ENCODE peak calls at places on chromosome 14, in seven cellular contexts. One of them, this sample, is unnamed.

GRCh38 chr14:56351861-56352260 is 227.7 kb upstream of the TMEM260 start:
- DNase-seq in CD8-positive, alpha-beta T cell: no peak
- DNase-seq in heart right ventricle: no peak
- DNase-seq in epithelial cell of proximal tubule: no peak
- DNase-seq in stomach: no peak
- DNase-seq in tibial nerve: no peak
- DNase-seq in nephron progenitor cell: no peak
- DNase-seq in this sample: no peak

GRCh38 chr14:101284711-101285110 is 276.6 kb upstream of the DIO3 start:
- DNase-seq in CD8-positive, alpha-beta T cell: no peak
- DNase-seq in heart right ventricle: no peak
- DNase-seq in epithelial cell of proximal tubule: no peak
- DNase-seq in stomach: no peak
- DNase-seq in tibial nerve: no peak
- DNase-seq in nephron progenitor cell: no peak
- DNase-seq in this sample: no peak

GRCh38 chr14:67417633-67418032 is 5.7 kb upstream of the PLEK2 start:
- DNase-seq in CD8-positive, alpha-beta T cell: no peak
- DNase-seq in heart right ventricle: no peak
- DNase-seq in epithelial cell of proximal tubule: no peak
- DNase-seq in stomach: no peak
- DNase-seq in tibial nerve: no peak
- DNase-seq in nephron progenitor cell: no peak
- DNase-seq in this sample: no peak

GRCh38 chr14:32414808-32415255 is 85.7 kb downstream of the AKAP6 start:
- DNase-seq in CD8-positive, alpha-beta T cell: no peak
- DNase-seq in heart right ventricle: no peak
- DNase-seq in epithelial cell of proximal tubule: no peak
- DNase-seq in stomach: no peak
- DNase-seq in tibial nerve: no peak
- DNase-seq in nephron progenitor cell: no peak
- DNase-seq in this sample: no peak

GRCh38 chr14:55249423-55249822 is 21.8 kb upstream of the FBXO34 start:
- DNase-seq in CD8-positive, alpha-beta T cell: no peak
- DNase-seq in heart right ventricle: no peak
- DNase-seq in epithelial cell of proximal tubule: peak; percentile 63
- DNase-seq in stomach: no peak
- DNase-seq in tibial nerve: no peak
- DNase-seq in nephron progenitor cell: no peak
- DNase-seq in this sample: no peak

GRCh38 chr14:24513009-24513408 is 4.9 kb upstream of the CMA1 start:
- DNase-seq in CD8-positive, alpha-beta T cell: no peak
- DNase-seq in heart right ventricle: no peak
- DNase-seq in epithelial cell of proximal tubule: no peak
- DNase-seq in stomach: no peak
- DNase-seq in tibial nerve: no peak
- DNase-seq in nephron progenitor cell: peak; percentile 63
- DNase-seq in this sample: peak; percentile 6

GRCh38 chr14:96754845-96755184 is 42.4 kb upstream of the VRK1 start:
- DNase-seq in CD8-positive, alpha-beta T cell: no peak
- DNase-seq in heart right ventricle: no peak
- DNase-seq in epithelial cell of proximal tubule: no peak
- DNase-seq in stomach: no peak
- DNase-seq in tibial nerve: no peak
- DNase-seq in nephron progenitor cell: no peak
- DNase-seq in this sample: no peak

GRCh38 chr14:74684444-74684843 is 28.4 kb downstream of the AREL1 start:
- DNase-seq in CD8-positive, alpha-beta T cell: no peak
- DNase-seq in heart right ventricle: no peak
- DNase-seq in epithelial cell of proximal tubule: no peak
- DNase-seq in stomach: no peak
- DNase-seq in tibial nerve: no peak
- DNase-seq in nephron progenitor cell: no peak
- DNase-seq in this sample: no peak

GRCh38 chr14:61628192-61628591 is 67.1 kb upstream of the HIF1A start:
- DNase-seq in CD8-positive, alpha-beta T cell: no peak
- DNase-seq in heart right ventricle: no peak
- DNase-seq in epithelial cell of proximal tubule: no peak
- DNase-seq in stomach: no peak
- DNase-seq in tibial nerve: no peak
- DNase-seq in nephron progenitor cell: no peak
- DNase-seq in this sample: no peak

GRCh38 chr14:106823552-106823951 is 1297.2 kb downstream of the TMEM121 start:
- DNase-seq in CD8-positive, alpha-beta T cell: no peak
- DNase-seq in heart right ventricle: no peak
- DNase-seq in epithelial cell of proximal tubule: no peak
- DNase-seq in stomach: no peak
- DNase-seq in tibial nerve: no peak
- DNase-seq in nephron progenitor cell: no peak
- DNase-seq in this sample: no peak

GRCh38 chr14:68501621-68502052 is 291.2 kb downstream of the ZFP36L1 start:
- DNase-seq in CD8-positive, alpha-beta T cell: no peak
- DNase-seq in heart right ventricle: peak; percentile 53
- DNase-seq in epithelial cell of proximal tubule: no peak
- DNase-seq in stomach: peak; percentile 74
- DNase-seq in tibial nerve: peak; percentile 40
- DNase-seq in nephron progenitor cell: peak; percentile 31
- DNase-seq in this sample: no peak

GRCh38 chr14:77141592-77142288 is at the start of gene ZDHHC22:
- DNase-seq in CD8-positive, alpha-beta T cell: no peak
- DNase-seq in heart right ventricle: no peak
- DNase-seq in epithelial cell of proximal tubule: no peak
- DNase-seq in stomach: no peak
- DNase-seq in tibial nerve: no peak
- DNase-seq in nephron progenitor cell: no peak
- DNase-seq in this sample: no peak

GRCh38 chr14:103232831-103233319 is 101.2 kb upstream of the EIF5 start:
- DNase-seq in CD8-positive, alpha-beta T cell: no peak
- DNase-seq in heart right ventricle: no peak
- DNase-seq in epithelial cell of proximal tubule: no peak
- DNase-seq in stomach: no peak
- DNase-seq in tibial nerve: no peak
- DNase-seq in nephron progenitor cell: no peak
- DNase-seq in this sample: no peak

DNA sequence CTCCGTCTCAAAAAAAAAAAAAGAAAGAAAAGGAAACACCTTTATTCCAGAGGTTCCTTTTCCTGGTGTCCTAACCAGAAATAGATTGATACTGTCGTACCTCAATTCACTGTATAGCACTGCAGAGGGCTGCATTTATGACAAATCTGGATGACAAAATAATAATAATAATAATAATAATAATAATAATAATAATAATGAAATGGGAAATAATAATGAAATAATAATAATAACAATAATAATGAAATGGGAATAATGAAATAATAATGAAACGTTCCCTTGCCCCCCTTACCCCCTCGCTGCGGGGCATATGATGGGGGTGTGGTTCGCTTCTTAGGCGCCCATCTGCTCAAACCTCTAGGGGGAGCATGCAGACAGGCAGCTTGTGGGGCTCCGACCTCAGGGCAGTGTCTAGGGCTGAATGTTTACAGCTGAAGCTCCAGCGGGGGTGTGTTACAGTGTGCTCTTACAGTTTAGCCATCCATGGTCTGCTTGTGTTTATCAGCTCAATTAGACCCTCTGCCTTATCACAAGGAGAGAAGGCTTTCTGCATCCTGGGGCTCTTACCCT is 1088.3 kb upstream of the SEL1L start:
- DNase-seq in CD8-positive, alpha-beta T cell: no peak
- DNase-seq in heart right ventricle: no peak
- DNase-seq in epithelial cell of proximal tubule: no peak
- DNase-seq in stomach: no peak
- DNase-seq in tibial nerve: no peak
- DNase-seq in nephron progenitor cell: no peak
- DNase-seq in this sample: no peak
- TF ChIP-seq CTCF in CD8-positive, alpha-beta T cell: no peak
- TF ChIP-seq CTCF in heart right ventricle: no peak
- TF ChIP-seq CTCF in epithelial cell of proximal tubule: no peak
- TF ChIP-seq CTCF in stomach: no peak
- TF ChIP-seq CTCF in tibial nerve: no peak
- TF ChIP-seq CTCF in nephron progenitor cell: no peak
- TF ChIP-seq CTCF in this sample: no peak

DNA sequence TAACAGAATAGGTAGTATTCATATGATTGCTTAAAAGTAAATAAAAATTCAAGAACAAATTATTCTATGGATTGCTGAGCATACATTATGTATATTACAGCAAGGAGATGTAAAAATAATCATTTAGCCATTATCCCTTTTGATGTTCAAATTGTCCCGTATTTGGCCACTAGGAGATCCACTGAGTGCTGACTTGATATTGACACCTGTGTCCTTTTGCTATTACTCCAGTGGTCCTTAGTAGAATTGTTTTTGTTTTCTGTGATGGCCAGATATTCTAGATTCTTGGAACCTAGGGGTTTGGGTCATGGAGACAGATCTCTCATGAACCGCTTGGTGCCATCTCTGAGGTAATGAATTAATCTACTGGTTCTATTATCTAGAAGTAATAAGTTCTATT is 16.8 kb downstream of the ERO1A start:
- DNase-seq in CD8-positive, alpha-beta T cell: no peak
- DNase-seq in heart right ventricle: no peak
- DNase-seq in epithelial cell of proximal tubule: no peak
- DNase-seq in stomach: no peak
- DNase-seq in tibial nerve: no peak
- DNase-seq in nephron progenitor cell: no peak
- DNase-seq in this sample: no peak
- TF ChIP-seq CTCF in CD8-positive, alpha-beta T cell: peak; percentile 59
- TF ChIP-seq CTCF in heart right ventricle: no peak
- TF ChIP-seq CTCF in epithelial cell of proximal tubule: peak; percentile 46
- TF ChIP-seq CTCF in stomach: peak; percentile 30
- TF ChIP-seq CTCF in tibial nerve: no peak
- TF ChIP-seq CTCF in nephron progenitor cell: peak; percentile 32
- TF ChIP-seq CTCF in this sample: peak; percentile 61

DNA sequence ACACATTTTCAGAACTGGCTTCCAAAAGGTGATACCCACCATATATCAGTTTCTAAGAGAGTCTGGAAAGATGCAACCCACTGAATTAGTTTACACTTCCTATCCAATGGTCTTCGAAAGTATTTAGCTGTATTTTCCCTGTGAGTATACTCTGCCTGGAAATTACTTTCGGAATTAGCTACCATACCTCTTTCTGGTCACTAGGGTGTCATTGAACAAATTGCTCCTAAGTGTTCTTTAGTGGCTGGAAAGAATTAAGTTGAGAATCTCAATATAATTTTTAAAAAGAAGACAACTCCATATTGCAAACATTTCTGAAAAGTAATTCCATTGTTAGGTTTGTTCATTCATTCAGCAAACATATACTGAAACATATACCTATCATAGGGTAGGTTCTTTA is 283.1 kb upstream of the SSTR1 start:
- DNase-seq in CD8-positive, alpha-beta T cell: no peak
- DNase-seq in heart right ventricle: no peak
- DNase-seq in epithelial cell of proximal tubule: no peak
- DNase-seq in stomach: no peak
- DNase-seq in tibial nerve: no peak
- DNase-seq in nephron progenitor cell: no peak
- DNase-seq in this sample: no peak
- TF ChIP-seq CTCF in CD8-positive, alpha-beta T cell: no peak
- TF ChIP-seq CTCF in heart right ventricle: no peak
- TF ChIP-seq CTCF in epithelial cell of proximal tubule: no peak
- TF ChIP-seq CTCF in stomach: no peak
- TF ChIP-seq CTCF in tibial nerve: no peak
- TF ChIP-seq CTCF in nephron progenitor cell: no peak
- TF ChIP-seq CTCF in this sample: peak; percentile 31

GRCh38 chr14:29800961-29801360 is 126.7 kb downstream of the PRKD1 start:
- DNase-seq in CD8-positive, alpha-beta T cell: no peak
- DNase-seq in heart right ventricle: no peak
- DNase-seq in epithelial cell of proximal tubule: no peak
- DNase-seq in stomach: no peak
- DNase-seq in tibial nerve: no peak
- DNase-seq in nephron progenitor cell: no peak
- DNase-seq in this sample: no peak
- TF ChIP-seq CTCF in CD8-positive, alpha-beta T cell: no peak
- TF ChIP-seq CTCF in heart right ventricle: no peak
- TF ChIP-seq CTCF in epithelial cell of proximal tubule: peak; percentile 24
- TF ChIP-seq CTCF in stomach: no peak
- TF ChIP-seq CTCF in tibial nerve: peak; percentile 17
- TF ChIP-seq CTCF in nephron progenitor cell: no peak
- TF ChIP-seq CTCF in this sample: peak; percentile 43

GRCh38 chr14:59417301-59417700 is 47.9 kb downstream of the GPR135 start:
- DNase-seq in CD8-positive, alpha-beta T cell: no peak
- DNase-seq in heart right ventricle: no peak
- DNase-seq in epithelial cell of proximal tubule: no peak
- DNase-seq in stomach: no peak
- DNase-seq in tibial nerve: no peak
- DNase-seq in nephron progenitor cell: no peak
- DNase-seq in this sample: no peak

GRCh38 chr14:59424707-59425106 is 40.5 kb downstream of the GPR135 start:
- DNase-seq in CD8-positive, alpha-beta T cell: no peak
- DNase-seq in heart right ventricle: peak; percentile 73
- DNase-seq in epithelial cell of proximal tubule: no peak
- DNase-seq in stomach: no peak
- DNase-seq in tibial nerve: peak; percentile 42
- DNase-seq in nephron progenitor cell: no peak
- DNase-seq in this sample: no peak

GRCh38 chr14:59419383-59419782 is 45.8 kb downstream of the GPR135 start:
- DNase-seq in CD8-positive, alpha-beta T cell: no peak
- DNase-seq in heart right ventricle: no peak
- DNase-seq in epithelial cell of proximal tubule: no peak
- DNase-seq in stomach: no peak
- DNase-seq in tibial nerve: no peak
- DNase-seq in nephron progenitor cell: no peak
- DNase-seq in this sample: no peak

GRCh38 chr14:59425322-59425945 is 39.7 kb downstream of the GPR135 start:
- DNase-seq in CD8-positive, alpha-beta T cell: no peak
- DNase-seq in heart right ventricle: no peak
- DNase-seq in epithelial cell of proximal tubule: no peak
- DNase-seq in stomach: no peak
- DNase-seq in tibial nerve: no peak
- DNase-seq in nephron progenitor cell: no peak
- DNase-seq in this sample: no peak

DNA sequence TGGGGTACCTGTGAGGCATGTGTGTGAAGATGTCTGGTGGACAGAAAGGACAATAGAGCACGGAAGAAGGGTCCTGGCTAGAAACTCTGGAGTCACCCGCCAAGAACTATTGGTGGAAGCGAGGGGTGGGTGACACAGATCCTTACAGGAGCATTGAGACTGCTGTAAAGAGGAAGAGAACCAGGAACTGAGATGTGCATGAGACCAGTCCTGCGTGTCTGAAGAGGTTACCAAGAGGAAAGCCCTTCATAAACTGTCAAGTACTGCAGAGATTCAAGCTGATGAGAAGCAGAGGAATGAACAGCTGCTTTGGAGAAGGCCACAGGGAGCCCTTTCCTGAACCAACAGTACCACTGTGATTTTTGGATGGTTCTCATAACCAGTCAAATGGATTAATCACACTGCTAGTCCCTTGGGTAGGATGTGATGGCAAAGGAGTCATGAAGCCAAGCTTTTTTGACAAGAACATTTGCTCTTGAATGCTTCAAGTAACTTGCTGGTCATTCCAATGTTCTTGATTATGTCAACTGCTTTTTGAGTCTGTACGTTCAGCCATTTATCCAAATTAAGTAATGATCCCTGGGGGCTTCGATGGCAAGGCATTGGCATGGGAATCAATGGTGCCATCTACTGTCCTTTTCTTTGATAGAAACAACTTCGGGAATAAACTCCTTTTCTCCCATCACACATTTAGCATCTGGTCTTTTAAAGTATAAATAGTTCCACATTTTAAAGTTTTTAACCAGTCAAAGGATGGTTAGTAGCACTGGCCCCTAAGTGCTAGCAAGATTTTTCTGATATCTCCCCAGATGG is 42.9 kb downstream of the GPR135 start:
- DNase-seq in CD8-positive, alpha-beta T cell: no peak
- DNase-seq in heart right ventricle: no peak
- DNase-seq in epithelial cell of proximal tubule: no peak
- DNase-seq in stomach: no peak
- DNase-seq in tibial nerve: no peak
- DNase-seq in nephron progenitor cell: no peak
- DNase-seq in this sample: no peak
- TF ChIP-seq CTCF in CD8-positive, alpha-beta T cell: no peak
- TF ChIP-seq CTCF in heart right ventricle: peak; percentile 47
- TF ChIP-seq CTCF in epithelial cell of proximal tubule: peak; percentile 30
- TF ChIP-seq CTCF in stomach: no peak
- TF ChIP-seq CTCF in tibial nerve: no peak
- TF ChIP-seq CTCF in nephron progenitor cell: no peak
- TF ChIP-seq CTCF in this sample: no peak

This sample was measured in neural crest cell.